ENCODE peak calls at places on chromosome 16, in eight cellular contexts. N is activated T-cell treated with anti-CD3 and anti-CD28 coated beads, Interleukin-2, amount 50 U/mL, for 72 hours; U is mucosa of descending colon; B is T-helper 9 cell; A is hepatic stellate cell; Y is hypothalamus; S is nephron progenitor cell; L is T-helper 1 cell. X is an unnamed sample.
A peak's percentile ranks its signal among the peaks of the same experiment; 100 is the strongest.

GRCh38 chr16:29784901-29785500 is 5.5 kb upstream of the KIF22 start:
- DNase-seq in N (peak; percentile 79), U (peak; percentile 71), B (peak; percentile 66), A (peak; percentile 82), Y (peak; percentile 4), S (peak; percentile 76), L (peak; percentile 77), X (peak; percentile 74)

GRCh38 chr16:25823891-25824290 is 132.1 kb downstream of the HS3ST4 start:
- DNase-seq in N (no peak), U (no peak), B (no peak), A (no peak), Y (no peak), S (no peak), L (no peak), X (no peak)

GRCh38 chr16:6484121-6484520 is 848.5 kb upstream of the RBFOX1 start:
- DNase-seq in N (no peak), U (no peak), B (no peak), A (no peak), Y (no peak), S (no peak), L (no peak), X (no peak)

GRCh38 chr16:89113152-89113547 is 19.5 kb downstream of the ACSF3 start:
- DNase-seq in N (no peak), U (peak; percentile 21), B (no peak), A (no peak), Y (no peak), S (no peak), L (no peak), X (no peak)

GRCh38 chr16:28998837-28999236 is 14.0 kb downstream of the LAT start:
- DNase-seq in N (no peak), U (no peak), B (no peak), A (no peak), Y (no peak), S (no peak), L (no peak), X (no peak)

GRCh38 chr16:57445510-57445909 is 1.7 kb downstream of the CIAPIN1 start:
- DNase-seq in N (no peak), U (no peak), B (no peak), A (no peak), Y (no peak), S (no peak), L (no peak), X (no peak)

GRCh38 chr16:78695371-78695770 is 595.9 kb downstream of the WWOX start:
- DNase-seq in N (no peak), U (no peak), B (no peak), A (no peak), Y (no peak), S (no peak), L (no peak), X (no peak)

GRCh38 chr16:1614226-1615102 is 2.3 kb downstream of the CRAMP1 start:
- DNase-seq in N (peak; percentile 40), U (peak; percentile 44), B (no peak), A (peak; percentile 82), Y (no peak), S (peak; percentile 65), L (peak; percentile 8), X (peak; percentile 78)

GRCh38 chr16:59210955-59211541 is 476.9 kb upstream of the GOT2 start:
- DNase-seq in N (no peak), U (no peak), B (no peak), A (no peak), Y (no peak), S (peak; percentile 20), L (no peak), X (no peak)

GRCh38 chr16:50007744-50008143 is 17.3 kb upstream of the CNEP1R1 start:
- DNase-seq in N (no peak), U (no peak), B (no peak), A (no peak), Y (no peak), S (no peak), L (no peak), X (no peak)

GRCh38 chr16:82439678-82440293 is 187.0 kb upstream of the CDH13 start:
- DNase-seq in N (no peak), U (no peak), B (no peak), A (peak; percentile 42), Y (no peak), S (peak; percentile 27), L (no peak), X (peak; percentile 33)

GRCh38 chr16:57089406-57089805 is 3.0 kb upstream of the CPNE2 start:
- DNase-seq in N (no peak), U (no peak), B (no peak), A (no peak), Y (no peak), S (no peak), L (no peak), X (no peak)

GRCh38 chr16:80655751-80656150 is 115.0 kb downstream of the DYNLRB2 start:
- DNase-seq in N (no peak), U (no peak), B (no peak), A (no peak), Y (no peak), S (no peak), L (no peak), X (no peak)

GRCh38 chr16:86240716-86241363 is 269.5 kb upstream of the FOXF1 start:
- DNase-seq in N (no peak), U (no peak), B (no peak), A (no peak), Y (no peak), S (no peak), L (no peak), X (no peak)

GRCh38 chr16:30510392-30510938 is 15.9 kb downstream of the ZNF768 start:
- DNase-seq in N (no peak), U (no peak), B (no peak), A (no peak), Y (no peak), S (no peak), L (no peak), X (no peak)

GRCh38 chr16:425740-426114 is 278 bp downstream of the RAB11FIP3 start:
- DNase-seq in N (peak; percentile 60), U (no peak), B (peak; percentile 42), A (peak; percentile 26), Y (no peak), S (no peak), L (no peak), X (no peak)

GRCh38 chr16:78461087-78461486 is 361.6 kb downstream of the WWOX start:
- DNase-seq in N (no peak), U (no peak), B (no peak), A (no peak), Y (no peak), S (no peak), L (no peak), X (no peak)

GRCh38 chr16:3254309-3254708 is 2.1 kb downstream of the MEFV start:
- DNase-seq in N (no peak), U (no peak), B (no peak), A (no peak), Y (no peak), S (no peak), L (no peak), X (no peak)

GRCh38 chr16:57422026-57422944 is 17.7 kb downstream of the CCL17 start:
- DNase-seq in N (no peak), U (peak; percentile 44), B (no peak), A (peak; percentile 71), Y (no peak), S (peak; percentile 39), L (no peak), X (no peak)

GRCh38 chr16:84879569-84880487 is 60.0 kb downstream of the CRISPLD2 start:
- DNase-seq in N (no peak), U (no peak), B (no peak), A (no peak), Y (no peak), S (no peak), L (no peak), X (no peak)

GRCh38 chr16:86142801-86143236 is 243.9 kb downstream of the IRF8 start:
- DNase-seq in N (no peak), U (no peak), B (no peak), A (no peak), Y (no peak), S (no peak), L (no peak), X (no peak)

GRCh38 chr16:82156761-82157654 is 13.0 kb downstream of the MPHOSPH6 start:
- DNase-seq in N (no peak), U (no peak), B (no peak), A (no peak), Y (no peak), S (no peak), L (no peak), X (no peak)

GRCh38 chr16:22323998-22324786 is 27.0 kb downstream of the POLR3E start:
- DNase-seq in N (no peak), U (no peak), B (no peak), A (no peak), Y (no peak), S (no peak), L (no peak), X (no peak)

X was measured in GM20000.